ENCODE peak calls at places on chromosomes 1 and 21, in eight cellular contexts. F is GM03348; A is DMS153; B is GM13976; P is activated CD8-positive, alpha-beta memory T cell treated with anti-CD3 and anti-CD28 coated beads for 4 hours; Q is AG08396; I is H7; R is SJCRH30. D is an unnamed sample.

GRCh38 chr1:118159578-118159977 is 25.4 kb downstream of the SPAG17 start:
- DNase-seq in F (no peak), I (no peak), Q (no peak), R (peak), A (no peak), P (no peak), B (no peak), D (no peak)

GRCh38 chr1:232127190-232127589 is 500.6 kb downstream of the DISC1 start:
- DNase-seq in P (no peak), F (peak), I (no peak), Q (peak), A (no peak), B (no peak), R (no peak), D (peak)

GRCh38 chr1:244496186-244496585 is 35.1 kb downstream of the CATSPERE start:
- DNase-seq in A (no peak), B (no peak), F (no peak), I (no peak), Q (no peak), R (no peak), P (no peak), D (no peak)

GRCh38 chr1:59146651-59147358 is 150.1 kb upstream of the FGGY start:
- DNase-seq in I (peak), P (peak), Q (peak), F (peak), R (no peak), B (peak), A (no peak), D (peak)

GRCh38 chr1:34688358-34688757 is 66.5 kb upstream of the GJB5 start:
- DNase-seq in B (no peak), Q (no peak), F (no peak), P (no peak), I (no peak), R (peak), A (peak), D (no peak)

GRCh38 chr21:20729376-20729775 is 268.8 kb upstream of the NCAM2 start:
- DNase-seq in B (no peak), F (no peak), P (no peak), A (no peak), I (no peak), Q (no peak), R (peak), D (no peak)

GRCh38 chr1:154567386-154568164 is at the start of gene CHRNB2:
- DNase-seq in P (peak), A (peak), Q (peak), I (peak), B (peak), R (peak), F (peak), D (no peak)

GRCh38 chr21:33127154-33127893 is 57.4 kb downstream of the OLIG1 start:
- DNase-seq in I (peak), F (peak), R (peak), A (peak), P (peak), Q (peak), B (peak), D (peak)

GRCh38 chr1:233020441-233020840 is 70.0 kb downstream of the NTPCR start:
- DNase-seq in Q (no peak), P (no peak), B (no peak), I (no peak), R (peak), F (no peak), A (no peak), D (no peak)